ENCODE peak calls at places on chromosomes 1 and 21, in four cellular contexts. X is lung microvascular endothelial cell, A is body of pancreas, C is A549. E is an unnamed sample.

GRCh38 chr1:45883633-45884032 is 80.2 kb downstream of the MAST2 start:
- DNase-seq in X (no peak), A (no peak), C (no peak), E (no peak)

GRCh38 chr1:199113265-199113869 is 474.5 kb downstream of the PTPRC start:
- DNase-seq in X (peak; percentile 85), A (peak; percentile 42), C (peak; percentile 2), E (peak; percentile 34)

GRCh38 chr1:222106369-222106768 is 364.5 kb upstream of the DUSP10 start:
- DNase-seq in X (no peak), A (no peak), C (no peak), E (no peak)

GRCh38 chr1:53270107-53270506 is 31.8 kb upstream of the MAGOH start:
- DNase-seq in X (no peak), A (no peak), C (no peak), E (no peak)

GRCh38 chr1:161840363-161840762 is 74.2 kb downstream of the ATF6 start:
- DNase-seq in X (no peak), A (no peak), C (no peak), E (no peak)

GRCh38 chr1:203626910-203627246 is 246 bp downstream of the ATP2B4 start:
- DNase-seq in X (peak; percentile 29), A (no peak), C (peak; percentile 60), E (no peak)

GRCh38 chr1:2109581-2110021 is 59.4 kb downstream of the PRKCZ start:
- DNase-seq in X (no peak), A (no peak), C (no peak), E (no peak)

GRCh38 chr1:115088871-115089442 is 346 bp downstream of the TSPAN2 start:
- DNase-seq in X (no peak), A (no peak), C (no peak), E (no peak)

GRCh38 chr21:28156590-28156989 is 836.1 kb downstream of the LTN1 start:
- DNase-seq in X (no peak), A (no peak), C (no peak), E (no peak)

GRCh38 chr21:46058339-46059145 is 39.4 kb upstream of the COL6A2 start:
- DNase-seq in X (no peak), A (no peak), C (no peak), E (no peak)

GRCh38 chr1:3567405-3567804 is 43.9 kb downstream of the MEGF6 start:
- DNase-seq in X (no peak), A (no peak), C (no peak), E (no peak)

GRCh38 chr1:116306102-116306501 is 66.9 kb upstream of the ATP1A1 start:
- DNase-seq in X (no peak), A (no peak), C (no peak), E (no peak)

GRCh38 chr1:98903261-98903660 is 101.4 kb downstream of the PLPPR5 start:
- DNase-seq in X (peak; percentile 78), A (no peak), C (no peak), E (no peak)

GRCh38 chr1:180027949-180028445 is 73.4 kb downstream of the CEP350 start:
- DNase-seq in X (no peak), A (no peak), C (no peak), E (no peak)

GRCh38 chr21:35035116-35035515 is 14.0 kb downstream of the RUNX1 start:
- DNase-seq in X (no peak), A (no peak), C (no peak), E (no peak)

GRCh38 chr1:25727819-25728286 is 72.1 kb upstream of the SELENON start:
- DNase-seq in X (peak; percentile 29), A (peak; percentile 81), C (no peak), E (no peak)

GRCh38 chr1:212288614-212289013 is 3.4 kb downstream of the PPP2R5A start:
- DNase-seq in X (peak; percentile 32), A (no peak), C (no peak), E (no peak)

GRCh38 chr1:211944733-211945500 is 90.4 kb downstream of the INTS7 start:
- DNase-seq in X (no peak), A (peak; percentile 86), C (peak; percentile 96), E (no peak)

GRCh38 chr1:1217621-1218523 is 3.9 kb upstream of the TNFRSF4 start:
- DNase-seq in X (peak; percentile 65), A (no peak), C (peak; percentile 15), E (no peak)

GRCh38 chr1:227244339-227245118 is 73.8 kb downstream of the CDC42BPA start:
- DNase-seq in X (no peak), A (peak; percentile 20), C (no peak), E (no peak)

GRCh38 chr1:9112961-9113880 is 15.7 kb downstream of the GPR157 start:
- DNase-seq in X (peak; percentile 33), A (no peak), C (no peak), E (no peak)

GRCh38 chr1:20602851-20603450 is 14.1 kb downstream of the CDA start:
- DNase-seq in X (no peak), A (no peak), C (no peak), E (no peak)

GRCh38 chr1:219128957-219129356 is 44.7 kb upstream of the LYPLAL1 start:
- DNase-seq in X (no peak), A (no peak), C (no peak), E (no peak)

GRCh38 chr1:1937549-1938275 is 18.6 kb upstream of the TMEM52 start:
- DNase-seq in X (no peak), A (no peak), C (no peak), E (no peak)

GRCh38 chr1:35795295-35795694 is 12.5 kb upstream of the AGO4 start:
- DNase-seq in X (no peak), A (no peak), C (no peak), E (no peak)

GRCh38 chr1:32538887-32539583 is at the start of gene ZBTB8A:
- DNase-seq in X (peak; percentile 63), A (peak; percentile 59), C (peak; percentile 64), E (no peak)

GRCh38 chr1:209400351-209401220 is 182.9 kb upstream of the CAMK1G start:
- DNase-seq in X (no peak), A (no peak), C (no peak), E (no peak)

GRCh38 chr21:38815060-38815405 is 9.3 kb downstream of the ETS2 start:
- DNase-seq in X (no peak), A (no peak), C (no peak), E (no peak)

GRCh38 chr1:216456682-216457081 is 33.4 kb upstream of the USH2A start:
- DNase-seq in X (no peak), A (no peak), C (no peak), E (no peak)

GRCh38 chr1:223244366-223245103 is 101.5 kb upstream of the TLR5 start:
- DNase-seq in X (no peak), A (no peak), C (no peak), E (no peak)